ENCODE peak calls at places on chromosomes 13 and 19, in seven cellular contexts. M is stimulated activated CD4-positive, alpha-beta T cell treated with anti-CD3 and anti-CD28 coated beads, Interleukin-2, amount 100 ng/mL, for 24 hours; Z is M059J; T is H54; S is stomach; O is nephron progenitor cell; U is C1 segment of cervical spinal cord. Y is an unnamed sample.

GRCh38 chr19:52226652-52227051 is 36.8 kb downstream of the PPP2R1A start:
- DNase-seq in M (no peak), Z (no peak), T (no peak), S (no peak), O (no peak), U (no peak), Y (no peak)

GRCh38 chr13:94860981-94861407 is 148.6 kb upstream of the SOX21 start:
- DNase-seq in M (no peak), Z (peak), T (peak), S (no peak), O (no peak), U (no peak), Y (no peak)

GRCh38 chr19:2845107-2845506 is 3.8 kb downstream of the ZNF555 start:
- DNase-seq in M (no peak), Z (no peak), T (no peak), S (no peak), O (no peak), U (no peak), Y (no peak)

GRCh38 chr13:33351324-33351723 is 65.8 kb upstream of the STARD13 start:
- DNase-seq in M (no peak), Z (peak), T (peak), S (no peak), O (no peak), U (no peak), Y (no peak)

GRCh38 chr19:10086032-10086903 is at the start of gene SHFL:
- DNase-seq in M (peak), Z (peak), T (peak), S (peak), O (peak), U (no peak), Y (peak)

GRCh38 chr13:60690607-60691006 is 293.6 kb downstream of the TDRD3 start:
- DNase-seq in M (no peak), Z (no peak), T (no peak), S (no peak), O (no peak), U (no peak), Y (no peak)

GRCh38 chr19:58434217-58434616 is 5.7 kb downstream of the ZNF132 start:
- DNase-seq in M (no peak), Z (peak), T (no peak), S (no peak), O (no peak), U (no peak), Y (no peak)

GRCh38 chr13:22703601-22704209 is 477.1 kb upstream of the SGCG start:
- DNase-seq in M (no peak), Z (peak), T (no peak), S (no peak), O (no peak), U (no peak), Y (no peak)

GRCh38 chr19:46761418-46761831 is 15.2 kb upstream of the STRN4 start:
- DNase-seq in M (no peak), Z (no peak), T (no peak), S (no peak), O (no peak), U (no peak), Y (no peak)

Y was measured in germinal center.